ENCODE peak calls at places on chromosomes 16 and 17, in six cellular contexts. T is colonic mucosa; Y is ovary; D is brain microvascular endothelial cell; G is cardiac muscle cell; P is effector memory CD4-positive, alpha-beta T cell. Q is an unnamed sample.
A peak's percentile ranks its signal among the peaks of the same experiment; 100 is the strongest.

GRCh38 chr17:19409509-19409908 is 1.5 kb upstream of the RNF112 start:
- DNase-seq in D (peak; percentile 60), P (no peak), Y (no peak), G (peak; percentile 48), T (no peak), Q (no peak)

GRCh38 chr16:71360378-71360777 is 1.9 kb downstream of the CALB2 start:
- DNase-seq in D (peak; percentile 80), T (no peak), G (peak; percentile 95), P (no peak), Y (no peak), Q (no peak)

GRCh38 chr16:5018791-5019190 is 14.9 kb downstream of the NAGPA start:
- DNase-seq in T (no peak), Y (peak; percentile 76), D (no peak), P (no peak), G (no peak), Q (no peak)

GRCh38 chr16:75286996-75287395 is 35.6 kb upstream of the BCAR1 start:
- DNase-seq in T (no peak), G (no peak), Y (no peak), D (no peak), P (no peak), Q (no peak)

GRCh38 chr16:10592611-10593010 is 12.2 kb upstream of the EMP2 start:
- DNase-seq in Y (no peak), D (no peak), G (no peak), P (no peak), T (no peak), Q (no peak)

GRCh38 chr16:69867796-69868565 is 83.2 kb upstream of the CLEC18A start:
- DNase-seq in Y (no peak), D (no peak), P (no peak), G (no peak), T (no peak), Q (no peak)

GRCh38 chr17:9208381-9208780 is 187.1 kb downstream of the NTN1 start:
- DNase-seq in T (no peak), G (no peak), P (no peak), D (no peak), Y (no peak), Q (no peak)

GRCh38 chr17:66775881-66776400 is 59.0 kb upstream of the CACNG5 start:
- DNase-seq in D (no peak), P (no peak), Y (no peak), T (no peak), G (no peak), Q (no peak)

GRCh38 chr17:77154187-77154586 is 13.4 kb downstream of the SEC14L1 start:
- DNase-seq in P (no peak), T (no peak), D (no peak), G (no peak), Y (no peak), Q (no peak)

GRCh38 chr17:38598536-38598935 is 7.2 kb downstream of the SRCIN1 start:
- DNase-seq in G (peak; percentile 87), P (no peak), D (peak; percentile 61), T (peak; percentile 75), Y (peak; percentile 40), Q (no peak)

GRCh38 chr17:45050680-45051059 is 762 bp downstream of the DCAKD start:
- DNase-seq in T (peak; percentile 53), Y (no peak), G (peak; percentile 14), D (no peak), P (no peak), Q (no peak)

GRCh38 chr16:47503936-47504335 is 42.8 kb downstream of the PHKB start:
- DNase-seq in Y (no peak), T (no peak), G (no peak), D (peak; percentile 19), P (no peak), Q (no peak)
- H3K27ac ChIP-seq in Y (no peak overlapping the region), T (no peak overlapping the region), G (no peak overlapping the region), D (no peak overlapping the region), P (no peak overlapping the region), Q (no peak overlapping the region)

GRCh38 chr16:86880316-86881117 is 302.2 kb downstream of the FOXL1 start:
- DNase-seq in Y (peak; percentile 14), T (no peak), G (no peak), P (no peak), D (no peak), Q (no peak)

GRCh38 chr16:86881118-86881510 is 302.8 kb downstream of the FOXL1 start:
- DNase-seq in T (no peak), G (no peak), P (no peak), Y (no peak), D (no peak), Q (no peak)

GRCh38 chr16:86883583-86884188 is 305.3 kb downstream of the FOXL1 start:
- DNase-seq in G (no peak), P (no peak), D (no peak), T (no peak), Y (no peak), Q (no peak)

GRCh38 chr16:86884256-86884655 is 305.9 kb downstream of the FOXL1 start:
- DNase-seq in P (no peak), G (no peak), D (no peak), T (no peak), Y (no peak), Q (no peak)

GRCh38 chr16:86882586-86883280 is 304.4 kb downstream of the FOXL1 start:
- DNase-seq in D (peak; percentile 74), P (no peak), T (no peak), Y (peak; percentile 40), G (peak; percentile 70), Q (no peak)
- H3K27ac ChIP-seq in D (no peak overlapping the region), P (no peak overlapping the region), T (no peak overlapping the region), Y (no peak overlapping the region), G (no peak overlapping the region), Q (no peak overlapping the region)

DNA sequence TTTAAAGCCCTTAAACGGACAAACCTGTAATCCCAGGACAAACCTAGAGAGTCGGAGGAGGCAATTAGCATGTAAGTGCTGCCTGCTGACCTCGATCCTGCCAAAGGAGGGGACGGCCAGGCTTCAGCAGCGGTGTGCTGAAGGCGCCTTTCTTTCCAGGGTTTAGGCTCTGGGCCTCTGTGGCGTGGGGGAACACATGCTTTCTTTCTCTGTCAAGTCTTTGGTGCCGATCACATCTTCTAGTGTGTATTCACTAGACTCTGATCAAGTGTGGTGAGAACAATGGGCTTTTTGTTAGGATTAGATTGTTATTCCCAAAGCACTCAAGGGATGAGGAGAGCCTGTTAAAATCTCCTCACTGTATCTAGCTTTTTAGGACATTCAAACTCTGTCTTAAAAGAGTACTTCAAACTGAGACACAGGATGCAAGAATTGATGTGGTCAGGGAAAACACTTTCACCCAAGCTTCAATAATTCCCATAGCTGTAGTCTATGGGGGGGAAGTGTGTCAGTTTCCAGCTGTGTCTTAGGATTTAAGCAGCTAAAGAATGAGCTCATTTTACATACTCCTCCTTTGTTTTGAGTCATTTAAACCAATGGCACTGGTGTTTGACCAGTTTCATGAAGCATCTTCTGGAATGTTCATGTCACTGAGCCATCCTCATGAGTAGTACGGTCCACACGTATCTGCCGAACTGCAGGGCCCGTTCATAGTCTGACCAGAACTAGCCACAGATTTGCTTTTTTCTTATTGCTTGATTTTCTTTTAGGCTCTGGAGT is 51.2 kb downstream of the RPA1 start:
- DNase-seq in T (no peak), Y (no peak), P (no peak), D (no peak), G (peak; percentile 29), Q (peak; percentile 31)
- H3K27ac ChIP-seq in T (no peak overlapping the region), Y (no peak overlapping the region), P (no peak overlapping the region), D (no peak overlapping the region), G (no peak overlapping the region), Q (peak overlapping the region; percentile 65)

DNA sequence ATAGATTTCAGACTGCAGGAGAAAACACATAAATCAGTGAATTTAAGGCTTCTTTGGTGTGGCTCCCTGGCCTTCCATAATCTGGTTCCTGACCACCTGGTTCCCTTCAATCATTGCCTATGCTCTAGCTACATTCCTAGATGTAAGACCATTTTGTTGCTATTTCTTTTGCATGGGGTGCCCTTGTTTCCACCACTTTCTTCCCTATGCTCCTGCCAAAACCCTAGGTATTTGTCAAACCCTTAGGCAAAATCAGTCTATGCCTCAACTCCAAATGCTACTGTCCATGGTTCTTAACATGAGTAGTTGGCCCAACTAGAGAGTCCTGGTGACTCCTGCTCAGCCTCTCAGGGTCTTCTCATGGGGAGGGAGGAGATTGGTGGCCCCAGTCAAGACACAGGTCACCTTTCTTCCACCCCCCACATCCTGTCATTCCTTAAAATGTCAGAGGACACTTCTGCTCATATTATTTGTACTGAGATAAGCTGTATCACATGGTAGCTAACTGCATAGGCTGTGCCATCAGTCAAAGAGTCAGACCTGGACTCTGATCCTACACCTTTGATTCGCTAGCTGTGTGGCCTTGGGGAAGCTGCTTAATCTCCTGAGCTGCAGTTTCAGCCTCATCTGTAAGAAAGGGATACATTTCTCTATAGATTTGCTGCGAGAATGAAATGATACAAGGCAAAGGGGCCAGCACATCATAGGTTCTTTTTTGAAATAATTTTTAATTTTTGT is 15.0 kb downstream of the ACSM5 start:
- DNase-seq in G (no peak), T (no peak), P (no peak), Y (no peak), D (no peak), Q (no peak)
- H3K27ac ChIP-seq in G (no peak overlapping the region), T (no peak overlapping the region), P (no peak overlapping the region), Y (no peak overlapping the region), D (no peak overlapping the region), Q (no peak overlapping the region)

GRCh38 chr17:42849031-42849430 is 2.0 kb upstream of the AOC3 start:
- DNase-seq in Y (no peak), P (no peak), T (no peak), D (no peak), G (no peak), Q (no peak)

GRCh38 chr17:42849451-42850157 is 1.4 kb upstream of the AOC3 start:
- DNase-seq in G (peak; percentile 11), Y (no peak), P (no peak), T (no peak), D (no peak), Q (no peak)

GRCh38 chr17:42852351-42852750 is 1.4 kb downstream of the AOC3 start:
- DNase-seq in G (no peak), D (no peak), P (no peak), Y (no peak), T (no peak), Q (no peak)

GRCh38 chr17:42853004-42853403 is 2.0 kb downstream of the AOC3 start:
- DNase-seq in D (no peak), Y (no peak), P (no peak), T (no peak), G (no peak), Q (no peak)

GRCh38 chr17:42850964-42851363 is at the start of gene AOC3:
- DNase-seq in D (no peak), G (peak; percentile 42), Y (peak; percentile 61), P (no peak), T (peak; percentile 33), Q (no peak)
- H3K27ac ChIP-seq in D (no peak within 1 kb of the TSS), G (no peak within 1 kb of the TSS), Y (no peak within 1 kb of the TSS), P (no peak within 1 kb of the TSS), T (peak within 1 kb of the TSS; percentile 12), Q (no peak within 1 kb of the TSS)

DNA sequence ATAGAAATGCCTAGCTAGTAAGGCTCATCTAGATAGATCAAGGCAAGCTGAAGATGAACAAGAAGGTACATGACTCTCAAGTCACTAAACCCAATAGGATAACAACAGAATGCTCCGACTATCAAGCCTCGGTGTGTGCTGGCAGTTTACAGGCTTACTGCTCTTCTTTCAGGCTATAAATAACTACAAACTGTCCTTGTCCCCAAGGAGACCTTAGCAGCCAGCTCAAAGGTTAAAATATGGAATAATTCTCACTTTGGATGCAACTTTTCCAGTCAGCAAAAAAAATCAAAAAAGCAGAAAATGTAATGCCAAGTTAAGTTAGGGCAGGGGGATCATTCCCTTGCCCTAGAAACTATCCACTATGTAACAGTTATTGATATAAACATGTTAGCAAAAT is 44.6 kb downstream of the SPOP start:
- DNase-seq in G (no peak), D (no peak), T (no peak), P (no peak), Y (no peak), Q (no peak)
- H3K27ac ChIP-seq in G (peak overlapping the region; percentile 85), D (no peak overlapping the region), T (no peak overlapping the region), P (no peak overlapping the region), Y (no peak overlapping the region), Q (no peak overlapping the region)

GRCh38 chr17:36014946-36015345 is 2.8 kb downstream of the CCL23 start:
- DNase-seq in G (no peak), D (no peak), Y (no peak), T (no peak), P (no peak), Q (no peak)
- H3K27ac ChIP-seq in G (no peak overlapping the region), D (no peak overlapping the region), Y (no peak overlapping the region), T (no peak overlapping the region), P (no peak overlapping the region), Q (no peak overlapping the region)

Q was measured in substantia nigra.